ENCODE peak calls at places on chromosome 2, in eight cellular contexts. T is Peyer's patch, B is lower lobe of right lung, Q is tibial nerve, K is HCT116, L is spleen, F is colonic mucosa, J is body of pancreas. X is an unnamed sample. For H3K4me1, the result is how much of the 10 kb centered on the place peaks cover.

GRCh38 chr2:146481629-146482028 is 1363.2 kb upstream of the ACVR2A start:
- DNase-seq in T (no peak), B (no peak), Q (no peak), K (no peak), L (no peak), F (no peak), J (no peak), X (no peak)

GRCh38 chr2:223465793-223466192 is 136.4 kb downstream of the SCG2 start:
- DNase-seq in T (peak), B (peak), Q (peak), K (no peak), L (no peak), F (peak), J (peak), X (peak)

GRCh38 chr2:11257983-11258382 is 86.5 kb downstream of the ROCK2 start:
- DNase-seq in T (no peak), B (no peak), Q (no peak), K (no peak), L (no peak), F (no peak), J (no peak), X (no peak)

GRCh38 chr2:156589381-156590079 is 153.4 kb downstream of the GPD2 start:
- DNase-seq in T (no peak), B (no peak), Q (no peak), K (peak), L (no peak), F (no peak), J (peak), X (peak)

GRCh38 chr2:131054488-131054887 is 38.8 kb downstream of the FAM168B start:
- DNase-seq in T (no peak), B (no peak), Q (no peak), K (no peak), L (no peak), F (no peak), J (no peak), X (no peak)

GRCh38 chr2:134262666-134263065 is 8.8 kb downstream of the MGAT5 start:
- DNase-seq in T (peak), B (no peak), Q (no peak), K (no peak), L (no peak), F (no peak), J (no peak), X (no peak)

GRCh38 chr2:85367180-85367579 is 12.6 kb downstream of the ELMOD3 start:
- DNase-seq in T (no peak), B (no peak), Q (no peak), K (no peak), L (no peak), F (no peak), J (no peak), X (no peak)

GRCh38 chr2:97348265-97348664 is 235.3 kb downstream of the ANKRD36 start:
- DNase-seq in T (no peak), B (no peak), Q (no peak), K (no peak), L (no peak), F (no peak), J (no peak), X (no peak)

GRCh38 chr2:120769787-120770120 is 34.1 kb downstream of the GLI2 start:
- DNase-seq in T (no peak), B (peak), Q (no peak), K (no peak), L (peak), F (no peak), J (no peak), X (no peak)
- H3K4me1 ChIP-seq in T (under half), B (under half), Q (under half), K (under half), L (under half), F (under half), J (under half), X (under half)

DNA sequence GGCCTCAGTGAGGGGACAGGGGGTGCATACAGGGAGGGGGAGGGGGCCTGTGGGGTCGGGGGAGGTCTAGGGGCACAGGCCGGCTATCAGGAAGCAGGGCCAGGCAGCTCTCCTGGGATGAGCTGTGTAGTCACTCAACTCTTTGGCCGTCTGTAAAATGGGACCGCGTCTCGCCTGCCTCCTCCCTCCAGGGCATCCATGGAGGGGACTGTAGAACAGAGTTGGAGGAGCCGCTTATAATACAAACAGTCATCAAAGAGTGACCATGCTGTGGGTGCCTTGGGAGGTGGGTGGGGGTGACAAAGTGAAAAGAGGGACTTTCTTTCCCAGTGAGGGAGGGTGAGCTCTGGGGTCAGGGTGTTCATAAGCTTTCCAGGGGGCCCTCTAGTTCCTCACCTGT is 169.6 kb upstream of the HAAO start:
- DNase-seq in T (no peak), B (no peak), Q (no peak), K (no peak), L (no peak), F (no peak), J (no peak), X (no peak)
- H3K4me1 ChIP-seq in T (under half), B (half or more), Q (half or more), K (under half), L (under half), F (under half), J (under half), X (half or more)

DNA sequence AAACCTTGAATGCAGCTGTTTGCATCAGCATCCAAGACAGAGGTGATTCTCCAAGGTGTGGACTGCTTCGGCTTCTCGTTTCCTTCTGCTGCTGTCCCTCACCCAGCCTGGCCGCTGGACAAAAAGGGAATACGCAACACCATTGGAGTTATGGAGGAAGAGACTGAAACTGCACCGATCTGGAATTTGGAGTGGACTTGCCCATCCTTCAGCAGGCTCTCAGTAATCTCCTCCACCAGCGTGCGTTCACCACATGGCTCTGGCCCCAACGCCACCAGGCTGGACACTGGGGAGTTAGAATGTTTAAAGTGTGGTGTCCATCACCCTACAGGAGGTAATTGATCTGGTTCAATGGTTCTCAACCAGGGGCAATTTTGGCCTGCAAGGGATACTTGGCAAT is 41.4 kb upstream of the ID2 start:
- DNase-seq in T (no peak), B (no peak), Q (no peak), K (no peak), L (peak), F (no peak), J (no peak), X (no peak)
- H3K4me1 ChIP-seq in T (under half), B (under half), Q (under half), K (under half), L (under half), F (under half), J (under half), X (under half)

GRCh38 chr2:188327518-188328205 is 36.0 kb downstream of the GULP1 start:
- DNase-seq in T (no peak), B (no peak), Q (no peak), K (no peak), L (no peak), F (no peak), J (no peak), X (no peak)

GRCh38 chr2:188330316-188331053 is 38.8 kb downstream of the GULP1 start:
- DNase-seq in T (no peak), B (no peak), Q (no peak), K (no peak), L (no peak), F (no peak), J (no peak), X (no peak)

GRCh38 chr2:188328419-188328818 is 36.7 kb downstream of the GULP1 start:
- DNase-seq in T (no peak), B (no peak), Q (no peak), K (no peak), L (no peak), F (no peak), J (no peak), X (no peak)

GRCh38 chr2:188333751-188334524 is 42.3 kb downstream of the GULP1 start:
- DNase-seq in T (no peak), B (no peak), Q (peak), K (no peak), L (no peak), F (no peak), J (no peak), X (no peak)

GRCh38 chr2:188332619-188333018 is 40.9 kb downstream of the GULP1 start:
- DNase-seq in T (no peak), B (no peak), Q (no peak), K (no peak), L (no peak), F (no peak), J (no peak), X (no peak)
- H3K4me1 ChIP-seq in T (under half), B (under half), Q (under half), K (under half), L (under half), F (under half), J (under half), X (under half)

GRCh38 chr2:238418999-238419546 is 7.7 kb upstream of the ASB1 start:
- DNase-seq in T (no peak), B (no peak), Q (no peak), K (no peak), L (no peak), F (no peak), J (no peak), X (no peak)
- H3K4me1 ChIP-seq in T (under half), B (under half), Q (under half), K (under half), L (under half), F (under half), J (under half), X (under half)

GRCh38 chr2:60517441-60517840 is 36.0 kb downstream of the BCL11A start:
- DNase-seq in T (no peak), B (no peak), Q (no peak), K (no peak), L (no peak), F (no peak), J (no peak), X (no peak)
- H3K4me1 ChIP-seq in T (under half), B (under half), Q (under half), K (under half), L (under half), F (under half), J (under half), X (under half)